ENCODE peak calls at places on chromosomes 12 and 14, in nine cellular contexts. W is CD4-positive, alpha-beta memory T cell; R is CD8-positive, alpha-beta T cell; A is GM23338; C is A549; H is stomach; U is naive thymus-derived CD4-positive, alpha-beta T cell; Z is H1; X is heart right ventricle. T is an unnamed sample. For H3K4me1, the result is how much of the 10 kb centered on the place peaks cover.

GRCh38 chr12:51620448-51620847 is 29.4 kb downstream of the SCN8A start:
- DNase-seq in W (no peak), H (no peak), X (no peak), U (no peak), Z (no peak), R (no peak), A (no peak), C (no peak), T (no peak)

GRCh38 chr12:108653082-108653516 is 19.4 kb upstream of the SELPLG start:
- DNase-seq in C (no peak), A (no peak), R (no peak), Z (no peak), X (no peak), W (no peak), H (no peak), U (no peak), T (no peak)

GRCh38 chr12:39012870-39013269 is 107.5 kb upstream of the CPNE8 start:
- DNase-seq in W (no peak), Z (no peak), R (no peak), H (no peak), X (no peak), C (no peak), A (no peak), U (no peak), T (no peak)

GRCh38 chr12:5102261-5102789 is 58.6 kb downstream of the KCNA5 start:
- DNase-seq in X (no peak), Z (no peak), W (no peak), U (no peak), R (no peak), C (no peak), H (no peak), A (no peak), T (no peak)

GRCh38 chr12:118033331-118033730 is 16.8 kb downstream of the RFC5 start:
- DNase-seq in H (no peak), R (no peak), C (no peak), U (no peak), X (no peak), Z (no peak), A (no peak), W (no peak), T (no peak)

GRCh38 chr12:124404162-124404561 is 109.3 kb downstream of the RFLNA start:
- DNase-seq in C (no peak), H (no peak), U (no peak), Z (no peak), W (no peak), X (no peak), R (no peak), A (no peak), T (no peak)

GRCh38 chr12:94204647-94205247 is 56.4 kb downstream of the PLXNC1 start:
- DNase-seq in Z (no peak), H (no peak), R (no peak), U (no peak), C (no peak), X (no peak), A (no peak), W (no peak), T (no peak)

GRCh38 chr14:37508500-37508899 is 86.5 kb downstream of the FOXA1 start:
- DNase-seq in Z (no peak), U (no peak), H (no peak), A (no peak), C (no peak), W (no peak), R (no peak), X (no peak), T (no peak)

GRCh38 chr12:107564946-107565345 is 120.7 kb upstream of the PWP1 start:
- DNase-seq in R (no peak), H (no peak), X (no peak), U (no peak), W (no peak), C (no peak), A (peak), Z (no peak), T (no peak)

GRCh38 chr14:58298880-58299664 is 717 bp downstream of the ARID4A start:
- DNase-seq in Z (no peak), X (peak), C (peak), H (peak), R (peak), W (peak), U (peak), A (peak), T (peak)

GRCh38 chr12:89334770-89335169 is 17.5 kb downstream of the DUSP6 start:
- DNase-seq in A (no peak), X (no peak), C (no peak), Z (no peak), R (no peak), U (no peak), W (no peak), H (no peak), T (no peak)

GRCh38 chr14:21025374-21026151 is 702 bp upstream of the NDRG2 start:
- DNase-seq in U (no peak), A (peak), C (no peak), H (peak), R (peak), W (no peak), X (peak), Z (no peak), T (no peak)

GRCh38 chr14:64253672-64254071 is 40.5 kb downstream of the ESR2 start:
- DNase-seq in Z (no peak), A (no peak), R (no peak), W (no peak), U (no peak), X (no peak), C (no peak), H (no peak), T (no peak)

GRCh38 chr14:63266106-63266505 is 52.6 kb downstream of the GPHB5 start:
- DNase-seq in C (no peak), A (peak), U (no peak), W (no peak), X (no peak), R (no peak), H (no peak), Z (peak), T (no peak)

GRCh38 chr12:63995512-63995911 is 151.0 kb downstream of the SRGAP1 start:
- DNase-seq in A (no peak), X (no peak), U (no peak), C (no peak), H (no peak), W (no peak), R (no peak), Z (no peak), T (no peak)

GRCh38 chr14:51776102-51776894 is 84.1 kb upstream of the GNG2 start:
- DNase-seq in Z (peak), C (peak), U (no peak), A (peak), W (peak), R (peak), X (peak), H (no peak), T (peak)

GRCh38 chr12:52019123-52019770 is 12.5 kb downstream of the TAMALIN start:
- DNase-seq in Z (no peak), C (no peak), A (no peak), R (no peak), W (no peak), X (no peak), U (no peak), H (no peak), T (no peak)

GRCh38 chr12:5043589-5044419 is at the start of gene KCNA5:
- DNase-seq in Z (peak), A (peak), H (no peak), R (no peak), W (no peak), C (no peak), X (peak), U (no peak), T (no peak)

GRCh38 chr12:68636268-68636667 is 25.6 kb downstream of the RAP1B start:
- DNase-seq in R (no peak), A (no peak), U (no peak), Z (no peak), X (no peak), W (no peak), C (no peak), H (no peak), T (no peak)

GRCh38 chr12:73159952-73160351 is 887.8 kb downstream of the TRHDE start:
- DNase-seq in Z (no peak), R (no peak), A (no peak), H (no peak), X (no peak), U (no peak), C (no peak), W (no peak), T (no peak)

GRCh38 chr14:69152944-69153847 is at the start of gene DCAF5:
- DNase-seq in H (peak), R (peak), X (peak), A (peak), U (peak), W (peak), C (peak), Z (peak), T (peak)

GRCh38 chr14:32150392-32150791 is 51.5 kb upstream of the RNU6-7 start:
- DNase-seq in W (no peak), A (no peak), H (no peak), C (no peak), Z (no peak), U (no peak), X (no peak), R (no peak), T (no peak)

GRCh38 chr14:75295061-75295461 is 16.4 kb downstream of the FOS start:
- DNase-seq in X (peak), A (peak), U (no peak), H (peak), W (no peak), C (peak), R (no peak), Z (no peak), T (no peak)

GRCh38 chr14:30751646-30752416 is 122.5 kb upstream of the COCH start:
- DNase-seq in X (no peak), Z (no peak), C (no peak), U (no peak), W (no peak), R (no peak), A (peak), H (no peak), T (no peak)

GRCh38 chr12:51717325-51717925 is 126.4 kb downstream of the SCN8A start:
- DNase-seq in R (no peak), W (no peak), H (no peak), U (no peak), Z (no peak), X (no peak), A (no peak), C (no peak), T (no peak)

GRCh38 chr14:29584992-29585391 is 342.7 kb downstream of the PRKD1 start:
- DNase-seq in U (no peak), W (no peak), A (peak), H (no peak), C (no peak), R (no peak), X (peak), Z (no peak), T (no peak)

GRCh38 chr12:17971850-17972249 is 118.1 kb downstream of the RERGL start:
- DNase-seq in X (no peak), R (no peak), A (no peak), U (no peak), Z (no peak), W (no peak), H (no peak), C (no peak), T (no peak)

GRCh38 chr12:32118806-32119205 is 12.2 kb downstream of the BICD1 start:
- DNase-seq in R (no peak), C (no peak), H (no peak), A (no peak), U (no peak), X (no peak), Z (no peak), W (no peak), T (no peak)

GRCh38 chr12:14714437-14714836 is 18.0 kb upstream of the GUCY2C start:
- DNase-seq in Z (no peak), U (no peak), W (no peak), X (no peak), C (no peak), A (peak), H (no peak), R (no peak), T (no peak)

GRCh38 chr12:106428379-106428778 is 70.8 kb downstream of the POLR3B start:
- DNase-seq in U (no peak), H (peak), R (no peak), Z (no peak), C (no peak), A (no peak), X (no peak), W (no peak), T (no peak)

GRCh38 chr12:112916270-112916669 is 9.5 kb downstream of the OAS1 start:
- DNase-seq in U (no peak), C (no peak), X (no peak), W (no peak), A (no peak), R (no peak), H (peak), Z (no peak), T (no peak)

GRCh38 chr12:11697670-11698387 is 48.4 kb downstream of the ETV6 start:
- DNase-seq in Z (no peak), A (no peak), C (no peak), W (no peak), R (no peak), X (no peak), H (no peak), U (no peak), T (no peak)

GRCh38 chr12:45314770-45315169 is 98.9 kb downstream of the ANO6 start:
- DNase-seq in A (no peak), Z (no peak), X (no peak), W (no peak), C (no peak), U (no peak), R (no peak), H (no peak), T (no peak)

GRCh38 chr12:45312012-45312411 is 96.1 kb downstream of the ANO6 start:
- DNase-seq in C (no peak), H (no peak), W (no peak), X (no peak), R (no peak), Z (no peak), A (no peak), U (no peak), T (no peak)

GRCh38 chr12:45305904-45306303 is 90.0 kb downstream of the ANO6 start:
- DNase-seq in X (no peak), R (no peak), A (no peak), W (no peak), U (no peak), H (no peak), Z (no peak), C (no peak), T (no peak)

GRCh38 chr12:45310627-45310968 is 94.7 kb downstream of the ANO6 start:
- DNase-seq in X (no peak), U (no peak), W (no peak), H (no peak), A (no peak), C (no peak), R (no peak), Z (no peak), T (no peak)

DNA sequence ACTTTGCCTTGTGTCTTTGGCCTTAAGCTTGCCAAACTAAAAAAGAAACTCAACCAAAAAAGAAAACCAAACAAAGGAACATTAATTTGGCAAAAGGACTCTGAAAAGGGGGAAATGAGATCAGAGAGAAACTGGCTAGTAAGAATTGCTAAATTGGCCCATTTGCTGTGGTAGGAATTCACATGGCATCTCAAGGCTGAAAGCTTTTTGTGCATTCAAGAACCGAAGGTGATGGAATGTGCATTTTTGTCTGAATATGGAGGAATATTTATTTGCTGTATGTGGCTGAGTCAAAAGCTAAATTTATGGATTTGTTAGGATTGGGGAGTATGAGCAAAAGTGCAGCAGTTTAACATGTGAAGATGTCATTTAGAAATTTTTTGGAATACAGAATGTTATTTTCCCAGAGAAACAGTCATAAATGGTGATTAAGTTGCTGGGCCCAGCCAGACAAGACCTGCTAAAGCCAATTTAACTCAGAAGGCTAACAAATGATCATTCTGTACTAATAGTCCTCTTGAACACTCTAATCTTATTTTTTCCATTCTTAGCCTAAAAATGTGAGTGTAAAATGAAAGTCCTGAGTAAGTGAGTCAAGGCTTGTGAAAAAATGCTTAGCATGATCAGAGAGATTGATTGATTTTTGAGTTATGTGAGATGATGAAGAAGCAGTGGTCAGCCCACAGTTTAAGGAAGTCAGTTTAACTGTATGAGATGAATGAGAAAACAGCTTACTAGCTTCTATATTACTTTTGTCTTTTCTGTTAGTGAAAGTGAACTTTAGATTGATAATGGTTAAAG is 94.1 kb downstream of the ANO6 start:
- DNase-seq in Z (no peak), R (no peak), C (no peak), H (no peak), U (no peak), A (no peak), X (no peak), W (no peak), T (no peak)
- H3K4me1 ChIP-seq in Z (under half), R (under half), C (under half), H (under half), U (under half), A (under half), X (under half), W (under half), T (under half)

GRCh38 chr14:99181804-99182520 is 90.0 kb downstream of the BCL11B start:
- DNase-seq in R (no peak), C (no peak), Z (no peak), W (no peak), U (no peak), X (no peak), A (no peak), H (no peak), T (peak)

GRCh38 chr14:99183716-99184115 is 88.3 kb downstream of the BCL11B start:
- DNase-seq in A (no peak), X (no peak), Z (no peak), C (no peak), R (no peak), U (no peak), W (no peak), H (no peak), T (no peak)

GRCh38 chr14:99181246-99181645 is 90.8 kb downstream of the BCL11B start:
- DNase-seq in W (no peak), R (no peak), Z (no peak), C (no peak), U (no peak), X (no peak), A (no peak), H (no peak), T (peak)

GRCh38 chr14:99183311-99183710 is 88.7 kb downstream of the BCL11B start:
- DNase-seq in X (no peak), C (no peak), A (no peak), U (no peak), R (no peak), H (no peak), Z (no peak), W (no peak), T (no peak)

GRCh38 chr14:99182548-99183115 is 89.4 kb downstream of the BCL11B start:
- DNase-seq in R (no peak), C (no peak), A (no peak), X (no peak), H (no peak), W (no peak), U (no peak), Z (no peak), T (no peak)
- H3K27ac ChIP-seq in R (peak), C (no peak), A (no peak), X (no peak), H (no peak), W (peak), U (peak), Z (no peak), T (no peak)

GRCh38 chr12:54016478-54016964 is 7.7 kb downstream of the HOXC8 start:
- DNase-seq in R (no peak), X (no peak), A (no peak), C (peak), U (no peak), W (no peak), H (no peak), Z (no peak), T (no peak)

GRCh38 chr12:54017027-54017788 is 8.4 kb downstream of the HOXC8 start:
- DNase-seq in X (no peak), R (no peak), U (no peak), A (peak), H (no peak), C (peak), W (no peak), Z (no peak), T (no peak)

GRCh38 chr12:54019111-54019811 is 9.0 kb upstream of the HOXC6 start:
- DNase-seq in A (peak), H (no peak), X (no peak), Z (no peak), U (no peak), C (no peak), R (no peak), W (no peak), T (no peak)

GRCh38 chr12:54018608-54018984 is 9.6 kb upstream of the HOXC6 start:
- DNase-seq in W (no peak), C (peak), X (no peak), R (no peak), A (peak), H (no peak), U (no peak), Z (no peak), T (no peak)

DNA sequence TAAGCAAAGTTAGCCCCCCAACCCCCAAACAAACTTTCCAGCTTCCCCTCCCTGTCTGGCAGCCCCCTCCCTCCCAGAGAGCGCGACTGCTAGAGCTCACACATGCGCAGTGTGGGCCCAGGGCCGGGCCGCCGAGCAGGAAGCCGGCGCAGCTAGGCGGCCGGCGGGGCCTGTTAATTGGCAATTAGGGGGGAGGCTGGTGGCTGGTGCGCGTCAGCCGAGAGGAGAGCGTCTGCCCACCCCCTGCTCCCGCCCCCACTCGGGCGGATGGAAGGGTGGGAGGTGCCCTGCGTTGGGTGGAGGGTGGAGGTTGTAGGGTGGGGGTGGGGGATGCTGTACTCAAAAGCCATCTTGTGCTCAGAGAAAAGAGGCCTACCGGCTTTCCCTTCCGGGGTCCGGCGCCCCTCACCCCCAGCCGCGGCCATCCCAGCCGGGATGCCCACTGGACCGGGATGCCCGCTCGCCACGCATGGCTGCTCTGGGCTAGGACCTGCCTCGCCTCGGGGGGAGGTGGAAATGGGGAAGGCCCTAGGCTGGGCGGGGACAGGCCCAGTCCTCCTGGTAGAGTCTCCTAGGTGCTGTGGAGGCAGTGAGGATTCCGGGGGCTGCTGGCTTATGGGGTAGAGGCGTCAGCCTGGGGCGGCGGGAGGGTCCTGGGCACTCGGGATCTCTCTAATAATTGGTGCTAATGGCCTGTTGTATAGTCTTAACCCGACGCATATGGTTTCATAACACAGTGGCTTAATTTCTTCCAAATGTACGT is 9.2 kb downstream of the HOXC8 start:
- DNase-seq in U (peak), A (peak), R (peak), Z (no peak), X (peak), H (peak), C (peak), W (peak), T (peak)
- H3K4me3 ChIP-seq in U (peak), A (peak), R (peak), Z (peak), X (peak), H (peak), C (peak), W (peak), T (peak)

GRCh38 chr14:54629635-54630360 is 62.9 kb downstream of the SAMD4A start:
- DNase-seq in U (peak), W (no peak), C (no peak), H (no peak), A (no peak), Z (no peak), X (no peak), R (no peak), T (no peak)
- H3K4me1 ChIP-seq in U (under half), W (under half), C (under half), H (under half), A (under half), Z (under half), X (half or more), R (under half), T (under half)

GRCh38 chr14:24159777-24160498 is 1.1 kb upstream of the IRF9 start:
- DNase-seq in R (no peak), W (no peak), Z (no peak), H (no peak), U (no peak), C (no peak), X (no peak), A (no peak), T (no peak)
- H3K27ac ChIP-seq in R (peak), W (peak), Z (no peak), H (peak), U (peak), C (peak), X (peak), A (no peak), T (peak)

T was measured in CD8-positive, alpha-beta memory T cell.